ENCODE peak calls at places on chromosomes 16 and 17, in nine cellular contexts. I is heart left ventricle, A is spleen, P is stomach, T is left ventricle myocardium inferior, M is psoas muscle, K is body of pancreas, E is WERI-Rb-1, Y is hepatocyte. U is an unnamed sample.

GRCh38 chr16:75550211-75550662 is 5.8 kb downstream of the TMEM231 start:
- DNase-seq in I (no peak), A (no peak), P (peak), T (no peak), M (no peak), K (no peak), E (peak), Y (peak), U (no peak)

GRCh38 chr17:41864498-41864836 is 756 bp downstream of the KLHL11 start:
- DNase-seq in I (no peak), A (no peak), P (no peak), T (no peak), M (no peak), K (no peak), E (no peak), Y (no peak), U (no peak)

GRCh38 chr16:88376053-88376834 is 6.5 kb upstream of the ZNF469 start:
- DNase-seq in I (peak), A (peak), P (no peak), T (peak), M (peak), K (no peak), E (no peak), Y (no peak), U (no peak)

GRCh38 chr17:61488878-61489718 is 36.9 kb downstream of the TBX4 start:
- DNase-seq in I (no peak), A (no peak), P (peak), T (no peak), M (no peak), K (peak), E (no peak), Y (peak), U (no peak)

GRCh38 chr16:23552171-23552570 is 5.0 kb downstream of the EARS2 start:
- DNase-seq in I (no peak), A (peak), P (no peak), T (no peak), M (no peak), K (no peak), E (no peak), Y (peak), U (no peak)

GRCh38 chr16:87570938-87571867 is 31.1 kb upstream of the JPH3 start:
- DNase-seq in I (no peak), A (no peak), P (peak), T (peak), M (no peak), K (peak), E (peak), Y (peak), U (no peak)

GRCh38 chr16:10957771-10958486 is 13.6 kb downstream of the CLEC16A start:
- DNase-seq in I (no peak), A (no peak), P (no peak), T (no peak), M (no peak), K (no peak), E (no peak), Y (no peak), U (no peak)

GRCh38 chr17:18158022-18158600 is 25.5 kb upstream of the ALKBH5 start:
- DNase-seq in I (peak), A (peak), P (peak), T (peak), M (peak), K (peak), E (no peak), Y (peak), U (peak)

GRCh38 chr16:1097800-1098199 is 1.8 kb upstream of the C1QTNF8 start:
- DNase-seq in I (peak), A (no peak), P (no peak), T (peak), M (peak), K (no peak), E (no peak), Y (no peak), U (no peak)

GRCh38 chr17:79429864-79430494 is 180.9 kb downstream of the RBFOX3 start:
- DNase-seq in I (no peak), A (no peak), P (no peak), T (no peak), M (no peak), K (no peak), E (no peak), Y (no peak), U (no peak)

GRCh38 chr17:60901806-60902205 is 224.2 kb downstream of the BCAS3 start:
- DNase-seq in I (no peak), A (no peak), P (no peak), T (no peak), M (no peak), K (no peak), E (no peak), Y (no peak), U (no peak)

GRCh38 chr16:13956635-13957196 is 36.8 kb downstream of the ERCC4 start:
- DNase-seq in I (no peak), A (no peak), P (no peak), T (no peak), M (no peak), K (no peak), E (no peak), Y (no peak), U (no peak)
- H3K4me3 ChIP-seq in I (peak), A (no peak), P (peak), T (peak), M (peak), K (no peak), E (no peak), Y (no peak), U (peak)

GRCh38 chr17:66417300-66417719 is 114.9 kb downstream of the PRKCA start:
- DNase-seq in I (no peak), A (no peak), P (no peak), T (no peak), M (no peak), K (no peak), E (no peak), Y (no peak), U (no peak)

GRCh38 chr17:66415366-66416206 is 113.2 kb downstream of the PRKCA start:
- DNase-seq in I (no peak), A (no peak), P (peak), T (no peak), M (no peak), K (no peak), E (no peak), Y (peak), U (no peak)

GRCh38 chr17:66414528-66415175 is 112.2 kb downstream of the PRKCA start:
- DNase-seq in I (no peak), A (no peak), P (no peak), T (no peak), M (no peak), K (no peak), E (no peak), Y (no peak), U (no peak)

GRCh38 chr17:66413564-66414520 is 111.4 kb downstream of the PRKCA start:
- DNase-seq in I (no peak), A (no peak), P (no peak), T (no peak), M (no peak), K (no peak), E (no peak), Y (no peak), U (no peak)

GRCh38 chr17:66416207-66416940 is 114.0 kb downstream of the PRKCA start:
- DNase-seq in I (no peak), A (no peak), P (no peak), T (no peak), M (no peak), K (no peak), E (peak), Y (no peak), U (no peak)
- H3K27ac ChIP-seq in I (no peak), A (no peak), P (no peak), T (no peak), M (no peak), K (peak), E (no peak), Y (no peak), U (no peak)

GRCh38 chr16:55832425-55832787 is 490 bp downstream of the CES1 start:
- DNase-seq in I (no peak), A (no peak), P (no peak), T (no peak), M (no peak), K (no peak), E (no peak), Y (no peak), U (no peak)
- H3K4me3 ChIP-seq in I (peak), A (no peak), P (no peak), T (peak), M (peak), K (no peak), E (peak), Y (no peak), U (no peak)

GRCh38 chr17:48835971-48836370 is 5.1 kb downstream of the CALCOCO2 start:
- DNase-seq in I (no peak), A (no peak), P (peak), T (no peak), M (no peak), K (no peak), E (no peak), Y (no peak), U (no peak)
- H3K27ac ChIP-seq in I (peak), A (no peak), P (no peak), T (peak), M (no peak), K (no peak), E (no peak), Y (no peak), U (no peak)

U was measured in uterus.